ENCODE peak calls at places on chromosomes 1 and 21, in four cellular contexts. E is activated CD8-positive, alpha-beta memory T cell treated with anti-CD3 and anti-CD28 coated beads, Interleukin-2, amount 50 U/mL, for 4 hours; Z is stomach; T is GM19239. Q is an unnamed sample.

GRCh38 chr1:10626011-10626731 is 151.4 kb downstream of the PEX14 start:
- DNase-seq in E (no peak), T (no peak), Z (no peak), Q (no peak)

GRCh38 chr1:230728710-230729392 is 14.9 kb upstream of the AGT start:
- DNase-seq in T (no peak), E (no peak), Z (peak), Q (no peak)

GRCh38 chr1:151342562-151342961 is 4.5 kb downstream of the RFX5 start:
- DNase-seq in E (no peak), Z (no peak), T (no peak), Q (no peak)

GRCh38 chr1:211332036-211332616 is 5.5 kb downstream of the TRAF5 start:
- DNase-seq in Z (no peak), E (no peak), T (no peak), Q (no peak)

GRCh38 chr1:185861630-185862029 is 127.4 kb downstream of the HMCN1 start:
- DNase-seq in Z (no peak), E (no peak), T (no peak), Q (no peak)

GRCh38 chr1:168481586-168481985 is 62.2 kb downstream of the XCL2 start:
- DNase-seq in Z (no peak), E (no peak), T (no peak), Q (no peak)

GRCh38 chr1:245807306-245807705 is 652.5 kb downstream of the KIF26B start:
- DNase-seq in T (peak), Z (no peak), E (no peak), Q (no peak)

GRCh38 chr1:232682248-232682647 is 52.3 kb upstream of the SIPA1L2 start:
- DNase-seq in E (no peak), T (no peak), Z (peak), Q (no peak)

GRCh38 chr1:118504231-118504644 is 319.2 kb upstream of the SPAG17 start:
- DNase-seq in E (no peak), T (no peak), Z (no peak), Q (no peak)

GRCh38 chr1:17393225-17393624 is 21.2 kb downstream of the PADI6 start:
- DNase-seq in E (no peak), T (no peak), Z (no peak), Q (no peak)

GRCh38 chr1:52057245-52057644 is 1.1 kb downstream of the BTF3L4 start:
- DNase-seq in E (no peak), Z (no peak), T (no peak), Q (no peak)

GRCh38 chr1:150221552-150221951 is 14.4 kb downstream of the ANP32E start:
- DNase-seq in Z (no peak), E (no peak), T (no peak), Q (no peak)

GRCh38 chr21:46155514-46156377 is at the start of gene FTCD:
- DNase-seq in E (no peak), T (no peak), Z (peak), Q (no peak)

GRCh38 chr1:168509875-168510594 is 33.8 kb downstream of the XCL2 start:
- DNase-seq in E (peak), T (no peak), Z (no peak), Q (no peak)

GRCh38 chr1:200372095-200372884 is 37.5 kb downstream of the ZNF281 start:
- DNase-seq in E (no peak), Z (no peak), T (no peak), Q (no peak)

GRCh38 chr1:19086176-19086875 is 123.7 kb downstream of the UBR4 start:
- DNase-seq in Z (peak), T (no peak), E (no peak), Q (no peak)